ENCODE peak calls at places on chromosome 19, in six cellular contexts. T is upper lobe of right lung; I is body of pancreas; E is activated CD4-positive, alpha-beta T cell treated with anti-CD3 and anti-CD28 coated beads, Interleukin-2, amount 10 ng/mL, durations not matched to agents 7 days and 5 days; C is stimulated activated CD8-positive, alpha-beta memory T cell treated with anti-CD3 and anti-CD28 coated beads, Interleukin-2, amount 100 ng/mL, for 1 hour; D is neural crest cell. K is an unnamed sample.

GRCh38 chr19:39671739-39672363 is 16.1 kb downstream of the LGALS16 start:
- DNase-seq in T (no peak), I (peak; percentile 31), E (peak; percentile 74), C (no peak), D (peak; percentile 22), K (no peak)

GRCh38 chr19:50639121-50640112 is at the start of gene SYT3:
- DNase-seq in T (peak; percentile 79), I (peak; percentile 34), E (no peak), C (no peak), D (peak; percentile 57), K (no peak)

GRCh38 chr19:30207357-30207756 is 164.8 kb upstream of the ZNF536 start:
- DNase-seq in T (no peak), I (no peak), E (no peak), C (no peak), D (no peak), K (no peak)

GRCh38 chr19:6806488-6806887 is 34.0 kb downstream of the VAV1 start:
- DNase-seq in T (no peak), I (no peak), E (no peak), C (no peak), D (no peak), K (no peak)

GRCh38 chr19:10288662-10289166 is 1.0 kb upstream of the ICAM5 start:
- DNase-seq in T (peak; percentile 79), I (no peak), E (peak; percentile 28), C (no peak), D (peak; percentile 56), K (no peak)

GRCh38 chr19:30968210-30968609 is 381.0 kb downstream of the TSHZ3 start:
- DNase-seq in T (no peak), I (no peak), E (no peak), C (no peak), D (no peak), K (no peak)

GRCh38 chr19:51372649-51373504 is at the start of gene NKG7:
- DNase-seq in T (no peak), I (no peak), E (peak; percentile 71), C (peak; percentile 66), D (no peak), K (no peak)

GRCh38 chr19:35718345-35719041 is 690 bp downstream of the KMT2B start:
- DNase-seq in T (peak; percentile 83), I (peak; percentile 56), E (peak; percentile 54), C (no peak), D (peak; percentile 29), K (no peak)

GRCh38 chr19:925087-925911 is 536 bp upstream of the ARID3A start:
- DNase-seq in T (peak; percentile 92), I (peak; percentile 81), E (peak; percentile 77), C (peak; percentile 41), D (peak; percentile 78), K (peak; percentile 81)

GRCh38 chr19:55340144-55340783 is 588 bp downstream of the KMT5C start:
- DNase-seq in T (no peak), I (no peak), E (peak; percentile 35), C (no peak), D (no peak), K (no peak)

GRCh38 chr19:54429545-54430227 is 14.4 kb downstream of the TTYH1 start:
- DNase-seq in T (no peak), I (no peak), E (no peak), C (no peak), D (no peak), K (no peak)

GRCh38 chr19:23817519-23817918 is 58.8 kb upstream of the ZNF681 start:
- DNase-seq in T (no peak), I (peak; percentile 18), E (peak; percentile 56), C (no peak), D (no peak), K (no peak)

GRCh38 chr19:31272707-31273106 is 76.5 kb downstream of the TSHZ3 start:
- DNase-seq in T (peak; percentile 32), I (no peak), E (no peak), C (no peak), D (no peak), K (no peak)

GRCh38 chr19:907183-907853 is 5.7 kb downstream of the R3HDM4 start:
- DNase-seq in T (no peak), I (no peak), E (no peak), C (no peak), D (no peak), K (no peak)

GRCh38 chr19:53254451-53255341 is at the start of gene ZNF677:
- DNase-seq in T (peak; percentile 95), I (peak; percentile 85), E (peak; percentile 86), C (peak; percentile 55), D (peak; percentile 62), K (no peak)

GRCh38 chr19:4622695-4623421 is 16.5 kb upstream of the TNFAIP8L1 start:
- DNase-seq in T (no peak), I (no peak), E (no peak), C (no peak), D (no peak), K (no peak)

GRCh38 chr19:1251233-1251502 is 2.8 kb downstream of the MIDN start:
- DNase-seq in T (no peak), I (peak; percentile 71), E (no peak), C (no peak), D (no peak), K (no peak)

GRCh38 chr19:2524840-2525723 is 49.2 kb downstream of the GADD45B start:
- DNase-seq in T (no peak), I (no peak), E (no peak), C (no peak), D (no peak), K (no peak)

GRCh38 chr19:56993851-56994250 is 125.9 kb upstream of the USP29 start:
- DNase-seq in T (no peak), I (no peak), E (no peak), C (no peak), D (no peak), K (no peak)

GRCh38 chr19:39318690-39319089 is 2.0 kb downstream of the LRFN1 start:
- DNase-seq in T (no peak), I (no peak), E (no peak), C (no peak), D (no peak), K (no peak)

GRCh38 chr19:50670102-50670380 is 20.8 kb downstream of the C19orf81 start:
- DNase-seq in T (no peak), I (no peak), E (no peak), C (no peak), D (no peak), K (no peak)

GRCh38 chr19:47601180-47601904 is 7.6 kb upstream of the BICRA start:
- DNase-seq in T (no peak), I (peak; percentile 52), E (no peak), C (no peak), D (no peak), K (no peak)

GRCh38 chr19:18940791-18941627 is at the start of gene HOMER3:
- DNase-seq in T (peak; percentile 91), I (peak; percentile 82), E (peak; percentile 70), C (peak; percentile 40), D (peak; percentile 84), K (peak; percentile 71)

GRCh38 chr19:3801412-3802096 is 15.4 kb upstream of the MATK start:
- DNase-seq in T (no peak), I (no peak), E (peak; percentile 76), C (peak; percentile 32), D (no peak), K (no peak)

K was measured in GM18507.